ENCODE peak calls at places on chromosomes 13 and 19, in seven cellular contexts. Q is A549, V is H7, U is Panc1, P is IMR-90, M is left ventricle myocardium inferior, B is suprapubic skin. N is an unnamed sample.

GRCh38 chr13:52009985-52010384 is 1.3 kb downstream of the ATP7B start:
- DNase-seq in Q (no peak), V (no peak), U (no peak), P (no peak), M (no peak), B (no peak), N (no peak)

GRCh38 chr13:28533049-28533436 is 38.1 kb upstream of the FLT1 start:
- DNase-seq in Q (no peak), V (no peak), U (no peak), P (no peak), M (no peak), B (no peak), N (peak)

GRCh38 chr19:44891016-44891882 is at the start of gene TOMM40:
- DNase-seq in Q (peak), V (peak), U (no peak), P (peak), M (peak), B (peak), N (no peak)

GRCh38 chr13:20988033-20988908 is 73.1 kb downstream of the LATS2 start:
- DNase-seq in Q (no peak), V (no peak), U (no peak), P (no peak), M (no peak), B (no peak), N (no peak)

GRCh38 chr13:99752373-99752772 is 219.2 kb downstream of the ZIC5 start:
- DNase-seq in Q (no peak), V (no peak), U (no peak), P (no peak), M (no peak), B (no peak), N (no peak)

GRCh38 chr19:36771275-36772231 is 1.1 kb downstream of the ZNF850 start:
- DNase-seq in Q (no peak), V (peak), U (peak), P (peak), M (peak), B (peak), N (peak)

GRCh38 chr19:42547927-42548326 is 19.6 kb upstream of the CEACAM1 start:
- DNase-seq in Q (no peak), V (no peak), U (no peak), P (no peak), M (no peak), B (no peak), N (no peak)

GRCh38 chr19:3189702-3190469 is 4.2 kb downstream of the NCLN start:
- DNase-seq in Q (no peak), V (peak), U (no peak), P (no peak), M (no peak), B (no peak), N (no peak)

GRCh38 chr13:40613192-40613818 is 53.1 kb downstream of the FOXO1 start:
- DNase-seq in Q (no peak), V (no peak), U (no peak), P (no peak), M (no peak), B (no peak), N (no peak)

GRCh38 chr19:8194528-8195275 is 14.5 kb upstream of the CERS4 start:
- DNase-seq in Q (no peak), V (no peak), U (no peak), P (no peak), M (no peak), B (no peak), N (no peak)
- H3K4me3 ChIP-seq in Q (no peak), V (no peak), U (no peak), P (no peak), M (peak), B (no peak), N (no peak)

GRCh38 chr13:26957163-26957562 is 196.6 kb upstream of the GPR12 start:
- DNase-seq in Q (no peak), V (no peak), U (no peak), P (no peak), M (no peak), B (no peak), N (no peak)

GRCh38 chr13:26954981-26955380 is 194.4 kb upstream of the GPR12 start:
- DNase-seq in Q (no peak), V (no peak), U (no peak), P (no peak), M (no peak), B (no peak), N (no peak)

GRCh38 chr13:26952551-26953138 is 192.1 kb upstream of the GPR12 start:
- DNase-seq in Q (no peak), V (no peak), U (no peak), P (no peak), M (no peak), B (no peak), N (no peak)

GRCh38 chr13:26953273-26953672 is 192.7 kb upstream of the GPR12 start:
- DNase-seq in Q (no peak), V (no peak), U (no peak), P (no peak), M (no peak), B (no peak), N (no peak)

GRCh38 chr13:26956532-26957142 is 196.1 kb upstream of the GPR12 start:
- DNase-seq in Q (no peak), V (no peak), U (no peak), P (no peak), M (no peak), B (no peak), N (no peak)
- H3K4me3 ChIP-seq in Q (no peak), V (no peak), U (no peak), P (no peak), M (no peak), B (no peak), N (no peak)

GRCh38 chr19:39335168-39335567 is 675 bp downstream of the GMFG start:
- DNase-seq in Q (no peak), V (no peak), U (no peak), P (no peak), M (no peak), B (no peak), N (no peak)
- H3K4me3 ChIP-seq in Q (no peak), V (no peak), U (no peak), P (no peak), M (peak), B (peak), N (no peak)

GRCh38 chr19:49514151-49514550 is 1.7 kb downstream of the FCGRT start:
- DNase-seq in Q (no peak), V (peak), U (no peak), P (no peak), M (no peak), B (no peak), N (no peak)

GRCh38 chr19:49518033-49518432 is 5.6 kb downstream of the FCGRT start:
- DNase-seq in Q (no peak), V (no peak), U (no peak), P (no peak), M (no peak), B (no peak), N (no peak)

GRCh38 chr19:49513746-49514118 is 1.3 kb downstream of the FCGRT start:
- DNase-seq in Q (no peak), V (peak), U (no peak), P (no peak), M (no peak), B (no peak), N (no peak)

GRCh38 chr19:49512970-49513745 is 697 bp downstream of the FCGRT start:
- DNase-seq in Q (no peak), V (peak), U (no peak), P (no peak), M (peak), B (no peak), N (peak)

GRCh38 chr19:49515767-49516166 is 3.3 kb downstream of the FCGRT start:
- DNase-seq in Q (no peak), V (no peak), U (no peak), P (no peak), M (peak), B (no peak), N (no peak)
- H3K4me3 ChIP-seq in Q (no peak), V (no peak), U (no peak), P (no peak), M (peak), B (no peak), N (no peak)

DNA sequence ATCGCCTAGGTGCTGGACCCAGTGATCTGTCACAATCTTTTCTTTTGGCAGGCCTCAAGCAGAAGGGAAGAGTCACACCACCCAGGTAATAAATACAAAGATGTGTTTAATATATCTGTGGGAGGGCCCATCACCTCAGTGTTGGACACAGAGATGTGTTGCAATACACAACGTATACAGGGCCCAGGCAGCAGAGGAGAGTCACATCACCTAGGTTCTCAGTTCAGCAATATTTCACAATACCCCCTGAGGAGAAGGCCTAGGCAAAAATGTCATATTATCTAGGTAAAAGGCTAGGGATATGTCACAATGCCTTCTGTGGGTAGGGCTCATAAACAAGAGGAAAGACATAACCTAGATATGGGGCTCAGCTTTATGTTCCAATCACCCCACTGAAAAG is 53.5 kb upstream of the ZNF728 start:
- DNase-seq in Q (no peak), V (no peak), U (no peak), P (no peak), M (no peak), B (no peak), N (no peak)
- H3K4me3 ChIP-seq in Q (no peak), V (no peak), U (no peak), P (no peak), M (no peak), B (no peak), N (no peak)

GRCh38 chr19:8057545-8058270 is 5.1 kb downstream of the CCL25 start:
- DNase-seq in Q (no peak), V (peak), U (no peak), P (no peak), M (no peak), B (no peak), N (no peak)
- H3K4me3 ChIP-seq in Q (no peak), V (no peak), U (no peak), P (no peak), M (no peak), B (no peak), N (no peak)

DNA sequence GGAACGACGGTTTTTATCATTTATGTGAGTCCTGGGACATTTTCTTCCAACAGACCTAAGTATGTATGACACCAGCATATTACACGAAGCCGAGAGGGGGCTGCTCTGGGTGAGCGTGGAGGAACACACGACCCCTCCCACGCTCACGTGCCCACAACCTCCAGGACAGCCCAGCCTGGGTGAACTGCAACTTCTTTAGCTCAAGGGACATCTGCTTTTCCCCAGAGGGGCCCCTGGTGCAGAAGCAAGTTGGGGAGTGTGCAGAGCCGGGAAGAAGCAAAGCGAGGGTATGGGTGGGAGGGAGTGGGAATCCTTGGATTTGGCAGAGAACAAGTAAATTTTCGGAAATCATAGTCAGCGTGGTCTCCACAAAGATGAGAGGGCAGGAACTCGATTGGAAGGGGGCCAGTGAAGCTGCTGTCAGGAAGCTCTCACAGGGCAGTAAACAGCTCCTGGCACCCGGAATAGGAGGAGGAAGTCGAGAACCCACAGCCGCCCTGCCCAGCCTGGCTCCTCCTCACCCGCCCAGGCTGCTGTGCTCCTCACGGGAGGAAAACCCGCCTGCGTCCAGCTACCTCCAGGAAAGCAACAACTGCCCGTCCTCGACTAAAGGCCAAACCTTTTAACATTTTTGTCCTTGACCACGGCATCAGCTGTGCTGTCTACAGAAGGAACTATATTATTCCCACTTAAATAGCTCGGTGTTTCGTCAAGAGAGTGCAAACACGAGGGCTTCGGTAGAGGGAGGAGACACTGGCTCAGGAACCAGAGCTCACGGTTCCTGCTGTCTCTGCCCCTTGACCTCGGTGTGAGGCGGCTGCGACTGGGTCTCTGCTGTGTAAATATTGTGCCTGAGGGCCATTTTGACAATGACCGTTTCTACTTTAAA is 17.2 kb upstream of the CFAP97D2 start:
- DNase-seq in Q (no peak), V (peak), U (no peak), P (peak), M (peak), B (no peak), N (no peak)
- H3K4me3 ChIP-seq in Q (no peak), V (no peak), U (no peak), P (no peak), M (no peak), B (no peak), N (no peak)